ENCODE peak calls at places on chromosomes 11 and 22, in ten cellular contexts. E is stomach, B is sigmoid colon, G is transverse colon, Y is K562, X is spleen, D is GM23338, C is esophagus muscularis mucosa, U is HepG2, J is Panc1. Z is an unnamed sample.

GRCh38 chr11:16960250-16960649 is 54.0 kb downstream of the PLEKHA7 start:
- DNase-seq in G (no peak), E (peak; percentile 45), B (no peak), U (peak; percentile 56), J (no peak), X (no peak), D (no peak), C (no peak), Y (no peak), Z (no peak)

GRCh38 chr22:50250555-50251471 is at the start of gene HDAC10:
- DNase-seq in J (no peak), G (peak; percentile 91), Y (peak; percentile 79), D (peak; percentile 94), C (no peak), X (peak; percentile 96), B (peak; percentile 88), E (peak; percentile 90), U (peak; percentile 56), Z (peak; percentile 89)

GRCh38 chr11:128626913-128627665 is 39.7 kb upstream of the ETS1 start:
- DNase-seq in X (no peak), E (no peak), U (no peak), C (peak; percentile 91), B (no peak), D (no peak), G (no peak), J (no peak), Y (no peak), Z (no peak)

GRCh38 chr11:5923789-5924188 is 18.3 kb upstream of the OR56A3 start:
- DNase-seq in G (no peak), X (no peak), C (no peak), E (no peak), U (no peak), Y (no peak), D (no peak), J (no peak), B (no peak), Z (no peak)

GRCh38 chr11:115665345-115665901 is 161.2 kb upstream of the CADM1 start:
- DNase-seq in X (no peak), G (no peak), J (no peak), C (no peak), Y (no peak), D (no peak), E (no peak), U (no peak), B (peak; percentile 13), Z (peak; percentile 5)

GRCh38 chr11:127074151-127074761 is 73.7 kb upstream of the KIRREL3 start:
- DNase-seq in B (no peak), D (peak; percentile 50), Y (peak; percentile 15), J (peak; percentile 10), G (peak; percentile 66), C (no peak), U (peak; percentile 38), E (no peak), X (no peak), Z (no peak)

GRCh38 chr11:106047636-106048035 is 25.6 kb upstream of the MSANTD4 start:
- DNase-seq in C (no peak), J (no peak), Y (no peak), U (no peak), E (no peak), B (no peak), X (no peak), G (no peak), D (no peak), Z (no peak)

GRCh38 chr22:31995046-31995445 is 48.0 kb upstream of the SLC5A1 start:
- DNase-seq in E (no peak), D (peak; percentile 69), B (no peak), C (no peak), X (no peak), J (no peak), G (no peak), U (no peak), Y (no peak), Z (no peak)

GRCh38 chr11:130762342-130763037 is 153.8 kb downstream of the SNX19 start:
- DNase-seq in G (no peak), Y (no peak), D (no peak), B (no peak), C (peak; percentile 88), J (no peak), E (peak; percentile 90), U (no peak), X (no peak), Z (no peak)

GRCh38 chr22:27372969-27373670 is 428.4 kb downstream of the MN1 start:
- DNase-seq in X (no peak), Y (no peak), J (no peak), U (peak; percentile 81), E (peak; percentile 65), G (peak; percentile 88), C (peak; percentile 68), D (peak; percentile 94), B (no peak), Z (peak; percentile 67)

GRCh38 chr11:82719316-82719715 is 14.3 kb downstream of the FAM181B start:
- DNase-seq in B (no peak), C (no peak), J (no peak), G (no peak), Y (no peak), D (no peak), U (no peak), X (no peak), E (no peak), Z (no peak)

GRCh38 chr22:46413725-46414379 is 78.3 kb downstream of the TRMU start:
- DNase-seq in X (no peak), J (no peak), B (no peak), C (no peak), U (no peak), E (no peak), D (no peak), G (no peak), Y (no peak), Z (no peak)

GRCh38 chr11:66882540-66882939 is 25.7 kb downstream of the LRFN4 start:
- DNase-seq in G (no peak), X (no peak), U (no peak), D (no peak), J (no peak), E (peak; percentile 87), C (no peak), B (no peak), Y (no peak), Z (no peak)

DNA sequence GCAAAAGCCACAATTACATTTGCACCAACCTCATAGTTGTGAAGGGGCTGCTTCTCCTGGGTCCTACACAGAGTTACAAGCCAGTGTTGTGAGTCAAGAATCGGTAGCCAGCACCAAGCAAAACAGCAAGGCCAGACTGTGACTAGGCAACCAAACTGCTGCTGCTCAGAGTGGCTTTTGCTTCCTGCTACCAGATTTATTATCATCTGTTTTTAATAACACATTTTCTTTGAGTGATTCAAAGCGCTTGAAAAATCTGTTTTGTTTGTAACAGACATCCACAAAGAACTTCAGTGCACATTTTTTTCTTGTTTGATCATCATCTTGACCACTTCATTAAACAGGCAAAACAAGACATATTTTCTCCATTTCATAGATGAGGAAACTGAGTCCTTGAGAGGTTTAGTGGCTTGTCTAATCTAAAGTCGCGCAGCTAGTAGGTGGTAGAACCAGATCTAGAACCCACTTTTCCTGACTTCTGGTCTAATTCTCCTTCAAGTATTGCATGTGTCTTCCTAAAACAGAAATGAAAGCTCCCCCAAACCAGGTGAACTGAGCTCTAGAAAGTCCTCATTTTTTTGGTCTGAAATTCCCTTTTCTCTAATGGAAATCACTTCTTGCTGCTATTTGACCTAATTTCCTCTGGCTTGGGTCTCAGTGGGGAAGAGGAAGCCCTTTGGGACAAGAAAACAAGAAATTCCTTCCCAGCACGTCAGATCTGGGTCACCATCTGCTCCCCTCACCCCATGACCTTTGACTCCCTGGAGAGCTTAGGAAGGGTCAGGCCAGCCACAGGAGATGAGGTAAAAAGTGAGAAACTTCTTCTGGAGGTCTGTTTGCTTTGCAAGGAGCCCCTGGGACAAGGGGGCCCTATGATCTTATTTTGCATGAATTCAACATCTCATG is 39.9 kb downstream of the CWC15 start:
- DNase-seq in Y (no peak), E (no peak), B (peak; percentile 79), G (no peak), U (no peak), D (no peak), C (no peak), X (no peak), J (no peak), Z (no peak)
- TF ChIP-seq POLR2AphosphoS5 in Y (no peak), E (no peak), B (no peak), G (no peak), U (no peak), D (no peak), C (peak; percentile 25), X (no peak), J (no peak), Z (peak; percentile 9)

DNA sequence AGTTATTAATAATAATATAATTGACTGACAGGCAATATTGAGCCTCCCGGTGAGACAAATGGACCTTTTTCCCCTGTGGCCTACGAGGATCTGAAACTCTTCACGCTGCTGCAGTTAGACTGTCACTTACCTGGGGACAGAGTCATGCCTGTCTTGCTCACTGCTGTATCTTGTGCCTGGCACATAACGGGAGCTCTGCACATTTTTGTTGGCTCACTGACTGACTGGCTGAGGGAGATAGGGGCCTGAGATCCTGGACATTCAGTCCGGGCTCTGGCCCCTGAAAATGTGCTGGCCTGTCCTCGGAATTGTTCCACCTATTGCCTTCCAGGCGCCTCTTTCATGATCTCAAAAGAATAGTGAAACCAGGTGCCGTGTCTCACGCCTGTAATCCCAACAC is 743 bp upstream of the CD3D start:
- DNase-seq in G (no peak), D (no peak), B (no peak), J (no peak), Y (no peak), C (peak; percentile 39), E (no peak), U (no peak), X (no peak), Z (no peak)
- H3K4me1 ChIP-seq in G (no peaks in the 10 kb centered on the region), D (no peaks in the 10 kb centered on the region), B (no peaks in the 10 kb centered on the region), J (no peaks in the 10 kb centered on the region), Y (peaks cover 12% of the 10 kb centered on the region), C (no peaks in the 10 kb centered on the region), E (no peaks in the 10 kb centered on the region), U (peaks cover 30% of the 10 kb centered on the region), X (peaks cover 10% of the 10 kb centered on the region), Z (no peaks in the 10 kb centered on the region)

DNA sequence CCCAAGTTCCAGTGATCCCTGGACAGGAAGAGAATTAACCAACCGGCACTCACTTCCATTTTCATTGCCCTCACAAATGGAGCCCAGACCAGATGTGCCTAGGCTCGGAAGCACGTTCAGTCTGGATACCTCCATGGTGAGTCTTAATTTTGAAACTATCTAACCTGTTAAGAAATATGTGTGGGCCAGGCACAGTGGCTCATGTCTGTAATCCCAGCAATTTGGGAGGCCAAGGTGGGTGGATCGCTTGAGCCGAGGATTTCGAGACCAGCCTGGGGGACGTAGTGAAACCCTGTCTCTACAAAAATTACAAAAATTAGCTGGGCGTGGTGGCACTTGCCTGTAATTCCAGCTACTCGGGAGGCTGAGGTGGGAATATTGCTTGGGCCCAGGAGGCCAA is 31.5 kb downstream of the MCAM start:
- DNase-seq in B (no peak), G (no peak), J (no peak), D (no peak), E (no peak), X (no peak), U (no peak), Y (no peak), C (no peak), Z (no peak)
- TF ChIP-seq POLR2AphosphoS5 in B (no peak), G (no peak), J (no peak), D (no peak), E (no peak), X (no peak), U (no peak), Y (no peak), C (no peak), Z (no peak)

DNA sequence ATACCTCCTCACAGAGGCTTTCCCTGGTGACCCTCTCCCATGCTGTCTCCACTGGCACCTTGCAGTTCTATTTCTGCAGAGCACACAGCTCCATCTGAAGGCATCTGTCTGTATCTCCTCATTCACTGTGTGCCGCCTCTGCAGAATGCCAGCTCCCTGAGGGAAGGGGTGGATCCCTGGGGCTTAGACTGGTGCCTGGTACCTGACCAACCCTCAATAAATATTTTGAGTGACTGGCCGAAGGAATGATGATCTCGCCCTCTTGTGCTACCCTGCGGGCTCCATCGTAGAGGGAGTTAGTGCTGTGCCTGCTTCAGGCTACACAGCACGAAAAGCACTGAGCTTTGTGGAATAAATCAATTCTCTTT is 1.6 kb downstream of the CBX7 start:
- DNase-seq in G (no peak), Y (no peak), J (no peak), E (no peak), U (no peak), B (peak; percentile 62), D (no peak), X (peak; percentile 51), C (no peak), Z (no peak)
- H3K4me1 ChIP-seq in G (peaks cover 26% of the 10 kb centered on the region), Y (peaks cover 38% of the 10 kb centered on the region), J (peaks cover 19% of the 10 kb centered on the region), E (peaks cover 72% of the 10 kb centered on the region), U (peaks cover 56% of the 10 kb centered on the region), B (peaks cover 60% of the 10 kb centered on the region), D (peaks cover 30% of the 10 kb centered on the region), X (peaks cover 75% of the 10 kb centered on the region), C (peaks cover 73% of the 10 kb centered on the region), Z (peaks cover 39% of the 10 kb centered on the region)

Z was measured in upper lobe of left lung.